ENCODE peak calls at places on chromosomes 6 and 20, in ten cellular contexts. D, F, K, G, Y, N, L, B, U and X are unnamed samples.

GRCh38 chr6:88492824-88493223 is 326.7 kb upstream of the CNR1 start:
- DNase-seq in D (no peak), F (no peak), K (peak), G (no peak), Y (no peak), N (no peak), L (no peak), B (no peak), U (peak), X (no peak)

GRCh38 chr6:447381-448165 is 56.0 kb downstream of the IRF4 start:
- DNase-seq in D (no peak), F (no peak), K (no peak), G (no peak), Y (no peak), N (no peak), L (no peak), B (no peak), U (no peak), X (no peak)

GRCh38 chr6:126983779-126984178 is 134.7 kb upstream of the RSPO3 start:
- DNase-seq in D (no peak), F (no peak), K (no peak), G (no peak), Y (no peak), N (no peak), L (peak), B (no peak), U (no peak), X (no peak)

GRCh38 chr6:82915666-82916065 is 150.0 kb downstream of the UBE3D start:
- DNase-seq in D (no peak), F (no peak), K (no peak), G (no peak), Y (no peak), N (no peak), L (no peak), B (no peak), U (no peak), X (no peak)

GRCh38 chr6:156700440-156701057 is 76.6 kb upstream of the ARID1B start:
- DNase-seq in D (no peak), F (no peak), K (no peak), G (no peak), Y (no peak), N (no peak), L (no peak), B (no peak), U (no peak), X (no peak)

GRCh38 chr6:37168809-37169457 is 1.0 kb upstream of the PIM1 start:
- DNase-seq in D (no peak), F (no peak), K (no peak), G (no peak), Y (no peak), N (no peak), L (no peak), B (no peak), U (peak), X (peak)

GRCh38 chr20:47724910-47725247 is 60.4 kb downstream of the SULF2 start:
- DNase-seq in D (no peak), F (no peak), K (no peak), G (no peak), Y (no peak), N (no peak), L (no peak), B (no peak), U (no peak), X (no peak)

GRCh38 chr6:53673138-53673801 is 7.7 kb upstream of the KLHL31 start:
- DNase-seq in D (peak), F (no peak), K (peak), G (no peak), Y (no peak), N (no peak), L (no peak), B (no peak), U (peak), X (peak)

GRCh38 chr6:4582506-4582905 is 193.7 kb upstream of the CDYL start:
- DNase-seq in D (no peak), F (no peak), K (no peak), G (no peak), Y (no peak), N (no peak), L (no peak), B (no peak), U (no peak), X (no peak)

GRCh38 chr6:11431455-11431937 is 106.1 kb upstream of the TMEM170B start:
- DNase-seq in D (no peak), F (no peak), K (no peak), G (no peak), Y (no peak), N (no peak), L (no peak), B (no peak), U (no peak), X (no peak)
- H3K27ac ChIP-seq in D (no peak), F (no peak), K (peak), G (no peak), Y (no peak), N (no peak), L (peak), B (peak), U (no peak), X (peak)

DNA sequence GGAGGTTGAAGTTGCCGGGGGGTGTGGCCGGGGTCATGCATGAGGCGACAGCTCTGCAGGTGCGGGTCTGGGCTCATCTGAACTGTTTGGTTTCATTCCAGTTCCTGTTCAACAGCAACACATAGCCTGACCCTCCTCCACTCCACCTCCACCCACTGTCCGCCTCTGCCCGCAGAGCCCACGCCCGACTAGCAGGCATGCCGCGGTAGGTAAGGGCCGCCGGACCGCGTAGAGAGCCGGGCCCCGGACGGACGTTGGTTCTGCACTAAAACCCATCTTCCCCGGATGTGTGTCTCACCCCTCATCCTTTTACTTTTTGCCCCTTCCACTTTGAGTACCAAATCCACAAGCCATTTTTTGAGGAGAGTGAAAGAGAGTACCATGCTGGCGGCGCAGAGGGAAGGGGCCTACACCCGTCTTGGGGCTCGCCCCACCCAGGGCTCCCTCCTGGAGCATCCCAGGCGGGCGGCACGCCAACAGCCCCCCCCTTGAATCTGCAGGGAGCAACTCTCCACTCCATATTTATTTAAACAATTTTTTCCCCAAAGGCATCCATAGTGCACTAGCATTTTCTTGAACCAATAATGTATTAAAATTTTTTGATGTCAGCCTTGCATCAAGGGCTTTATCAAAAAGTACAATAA is 72.5 kb downstream of the PTPN1 start:
- DNase-seq in D (no peak), F (no peak), K (no peak), G (no peak), Y (no peak), N (no peak), L (no peak), B (peak), U (no peak), X (no peak)
- H3K27ac ChIP-seq in D (no peak), F (no peak), K (no peak), G (no peak), Y (no peak), N (no peak), L (no peak), B (no peak), U (peak), X (no peak)

DNA sequence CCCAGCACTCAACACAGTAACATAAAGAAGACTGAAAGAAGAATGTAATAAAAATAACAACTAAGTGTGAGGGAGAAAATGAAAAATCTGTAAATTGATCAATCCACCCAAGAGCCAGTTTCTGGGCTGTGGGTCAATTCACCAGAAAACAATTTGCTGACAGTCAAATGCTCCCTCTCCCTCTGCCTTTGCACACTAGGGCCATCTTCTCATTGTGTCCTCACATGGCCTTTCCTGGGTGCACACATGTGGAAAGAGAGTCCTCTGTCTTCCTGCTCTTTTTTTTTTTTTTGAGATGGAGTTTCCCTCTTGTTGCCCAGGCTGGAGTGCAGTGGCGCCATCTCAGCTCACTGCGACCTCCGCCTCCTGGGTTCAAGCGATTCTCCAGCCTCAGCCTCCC is 53.9 kb upstream of the PRND start:
- DNase-seq in D (no peak), F (no peak), K (no peak), G (no peak), Y (no peak), N (no peak), L (no peak), B (no peak), U (no peak), X (no peak)
- H3K27ac ChIP-seq in D (no peak), F (no peak), K (no peak), G (no peak), Y (no peak), N (no peak), L (no peak), B (no peak), U (peak), X (no peak)

DNA sequence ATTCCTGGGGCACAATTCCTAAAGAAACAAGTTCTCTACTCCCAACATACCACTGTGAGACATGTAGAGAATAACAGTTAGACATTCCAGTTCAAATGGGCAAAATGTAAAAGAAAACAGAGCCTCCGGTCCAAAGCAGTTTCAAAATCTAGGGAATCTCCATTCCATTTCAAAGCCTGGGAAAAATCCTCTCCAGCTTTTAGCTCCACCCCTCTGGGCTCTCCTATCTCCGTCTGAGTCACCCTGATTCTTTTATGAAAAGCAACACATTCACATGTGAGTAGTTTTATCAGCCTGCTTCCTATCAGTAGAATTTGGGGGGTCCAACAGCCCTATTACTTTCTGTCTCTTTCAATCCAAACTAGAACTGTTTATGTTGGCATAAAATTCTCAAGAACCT is 3.7 kb downstream of the CSNK2A1 start:
- DNase-seq in D (no peak), F (no peak), K (peak), G (no peak), Y (no peak), N (no peak), L (no peak), B (no peak), U (peak), X (peak)
- H3K27ac ChIP-seq in D (no peak), F (no peak), K (peak), G (no peak), Y (no peak), N (no peak), L (no peak), B (no peak), U (no peak), X (no peak)

GRCh38 chr6:116047173-116047933 is 13.3 kb downstream of the FRK start:
- DNase-seq in D (no peak), F (no peak), K (peak), G (no peak), Y (no peak), N (no peak), L (no peak), B (no peak), U (no peak), X (no peak)
- H3K27ac ChIP-seq in D (no peak), F (no peak), K (peak), G (no peak), Y (no peak), N (no peak), L (no peak), B (no peak), U (no peak), X (no peak)

DNA sequence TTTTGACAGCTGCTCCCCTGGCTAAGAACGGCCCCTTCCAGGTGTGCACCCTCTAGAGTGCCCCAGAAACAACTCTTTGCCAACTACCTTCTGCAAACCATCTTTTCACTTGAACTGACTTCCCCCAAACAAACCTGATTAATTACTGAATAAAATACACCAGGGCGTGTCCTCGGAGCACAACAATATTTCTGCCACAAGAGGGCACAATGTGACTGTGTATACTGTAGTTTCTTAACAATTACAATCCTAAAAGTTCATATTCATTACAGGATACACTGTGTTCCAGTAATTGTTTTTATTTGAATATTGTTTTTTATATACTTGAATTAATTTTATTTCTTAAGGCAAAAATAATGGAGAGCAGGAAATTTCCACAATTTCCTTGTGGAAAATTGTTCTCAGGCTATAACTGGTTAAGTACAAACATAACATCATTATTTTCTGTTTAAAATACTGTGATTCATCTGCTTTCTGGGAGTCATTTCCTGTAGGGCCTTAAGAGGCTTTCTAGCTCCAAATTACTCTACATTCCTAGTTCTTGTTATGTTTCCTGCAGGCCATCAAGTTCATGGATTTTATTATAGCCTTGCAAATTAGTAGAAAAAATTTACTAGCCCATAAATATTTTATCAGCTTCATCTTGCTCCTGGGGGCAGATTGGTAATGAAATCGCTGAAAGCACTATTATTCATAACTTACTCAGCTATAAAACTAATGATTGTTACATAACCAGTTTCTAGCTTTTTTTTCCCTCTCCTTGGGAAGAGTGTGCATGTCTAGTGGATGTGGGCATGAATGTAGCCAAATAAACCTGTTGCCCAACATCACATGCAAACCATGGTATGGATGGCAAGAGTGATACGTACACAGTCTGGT is 51.9 kb upstream of the SLC22A16 start:
- DNase-seq in D (peak), F (peak), K (peak), G (no peak), Y (peak), N (peak), L (peak), B (no peak), U (peak), X (peak)
- H3K27ac ChIP-seq in D (no peak), F (no peak), K (peak), G (no peak), Y (no peak), N (no peak), L (no peak), B (no peak), U (peak), X (no peak)